ENCODE peak calls at places on chromosomes 5 and 9, in nine cellular contexts. D, C, A, S, Z, F, U, H and K are unnamed samples. For H3K4me1, the result is how much of the 10 kb centered on the place peaks cover.

GRCh38 chr5:171495122-171495700 is 75.8 kb downstream of the FGF18 start:
- DNase-seq in D (no peak), C (no peak), A (no peak), S (no peak), Z (no peak), F (no peak), U (no peak), H (no peak), K (no peak)

GRCh38 chr9:121527371-121527770 is 27.7 kb upstream of the GGTA1 start:
- DNase-seq in D (no peak), C (no peak), A (no peak), S (no peak), Z (no peak), F (no peak), U (no peak), H (peak), K (no peak)

GRCh38 chr5:41871866-41872265 is 1.6 kb upstream of the OXCT1 start:
- DNase-seq in D (no peak), C (no peak), A (no peak), S (no peak), Z (no peak), F (peak), U (no peak), H (no peak), K (no peak)

GRCh38 chr9:133341369-133342082 is 5.5 kb upstream of the SURF6 start:
- DNase-seq in D (peak), C (no peak), A (no peak), S (no peak), Z (no peak), F (no peak), U (peak), H (peak), K (peak)

GRCh38 chr5:82045526-82046267 is 73.9 kb downstream of the ATG10 start:
- DNase-seq in D (no peak), C (no peak), A (no peak), S (no peak), Z (no peak), F (no peak), U (no peak), H (no peak), K (no peak)

GRCh38 chr9:123954921-123955320 is 25.0 kb upstream of the DENND1A start:
- DNase-seq in D (no peak), C (no peak), A (no peak), S (no peak), Z (no peak), F (no peak), U (no peak), H (no peak), K (no peak)

GRCh38 chr5:180381851-180382480 is 28.8 kb upstream of the GFPT2 start:
- DNase-seq in D (no peak), C (no peak), A (no peak), S (no peak), Z (no peak), F (no peak), U (no peak), H (no peak), K (no peak)

GRCh38 chr9:22528485-22528884 is 81.9 kb downstream of the DMRTA1 start:
- DNase-seq in D (no peak), C (no peak), A (no peak), S (peak), Z (no peak), F (no peak), U (no peak), H (no peak), K (no peak)

GRCh38 chr9:71878327-71879274 is 32.4 kb downstream of the ABHD17B start:
- DNase-seq in D (no peak), C (no peak), A (no peak), S (no peak), Z (no peak), F (no peak), U (no peak), H (no peak), K (no peak)

GRCh38 chr9:37508135-37508833 is 22.5 kb downstream of the POLR1E start:
- DNase-seq in D (no peak), C (no peak), A (peak), S (no peak), Z (no peak), F (no peak), U (no peak), H (no peak), K (no peak)

GRCh38 chr5:66498791-66499207 is 97.4 kb upstream of the MAST4 start:
- DNase-seq in D (no peak), C (no peak), A (peak), S (peak), Z (no peak), F (no peak), U (no peak), H (no peak), K (no peak)

GRCh38 chr9:90058364-90058763 is 453.6 kb downstream of the GADD45G start:
- DNase-seq in D (no peak), C (no peak), A (no peak), S (no peak), Z (no peak), F (no peak), U (no peak), H (no peak), K (no peak)

GRCh38 chr5:158119852-158120708 is 261.1 kb upstream of the CLINT1 start:
- DNase-seq in D (no peak), C (peak), A (no peak), S (no peak), Z (no peak), F (no peak), U (no peak), H (no peak), K (no peak)

GRCh38 chr5:60788863-60789513 is 55.1 kb downstream of the ELOVL7 start:
- DNase-seq in D (no peak), C (no peak), A (no peak), S (no peak), Z (no peak), F (no peak), U (no peak), H (no peak), K (no peak)

GRCh38 chr9:74322661-74323314 is 174.3 kb upstream of the RORB start:
- DNase-seq in D (no peak), C (no peak), A (no peak), S (no peak), Z (no peak), F (no peak), U (no peak), H (no peak), K (no peak)

GRCh38 chr5:61805101-61805500 is 473.0 kb downstream of the ZSWIM6 start:
- DNase-seq in D (no peak), C (no peak), A (no peak), S (peak), Z (no peak), F (no peak), U (no peak), H (no peak), K (no peak)

GRCh38 chr5:179123109-179123426 is 62.9 kb downstream of the ZNF354C start:
- DNase-seq in D (no peak), C (no peak), A (no peak), S (no peak), Z (peak), F (peak), U (no peak), H (no peak), K (no peak)

GRCh38 chr9:94861589-94862241 is 135.2 kb downstream of the AOPEP start:
- DNase-seq in D (no peak), C (no peak), A (no peak), S (peak), Z (no peak), F (no peak), U (no peak), H (no peak), K (no peak)

GRCh38 chr5:122154910-122155309 is 25.6 kb downstream of the ZNF474 start:
- DNase-seq in D (no peak), C (no peak), A (no peak), S (no peak), Z (peak), F (no peak), U (peak), H (no peak), K (no peak)

GRCh38 chr9:81906656-81907055 is 21.6 kb upstream of the SPATA31D4 start:
- DNase-seq in D (no peak), C (no peak), A (no peak), S (no peak), Z (no peak), F (no peak), U (no peak), H (no peak), K (no peak)

GRCh38 chr5:173785421-173785820 is 102.7 kb upstream of the CPEB4 start:
- DNase-seq in D (no peak), C (no peak), A (no peak), S (no peak), Z (no peak), F (no peak), U (no peak), H (no peak), K (no peak)

GRCh38 chr5:150036513-150036912 is 36.0 kb downstream of the HMGXB3 start:
- DNase-seq in D (no peak), C (no peak), A (no peak), S (peak), Z (no peak), F (no peak), U (no peak), H (no peak), K (no peak)

GRCh38 chr5:54443264-54443663 is 12.2 kb upstream of the HSPB3 start:
- DNase-seq in D (no peak), C (no peak), A (peak), S (peak), Z (no peak), F (no peak), U (no peak), H (no peak), K (no peak)

GRCh38 chr9:96071245-96072124 is 196.0 kb downstream of the ERCC6L2 start:
- DNase-seq in D (no peak), C (no peak), A (peak), S (peak), Z (no peak), F (no peak), U (no peak), H (no peak), K (no peak)

GRCh38 chr5:154857091-154857533 is 1.3 kb upstream of the CNOT8 start:
- DNase-seq in D (no peak), C (no peak), A (no peak), S (no peak), Z (no peak), F (peak), U (no peak), H (peak), K (peak)
- H3K4me3 ChIP-seq in D (peak), C (peak), A (peak), S (peak), Z (peak), F (peak), U (peak), H (peak), K (peak)

DNA sequence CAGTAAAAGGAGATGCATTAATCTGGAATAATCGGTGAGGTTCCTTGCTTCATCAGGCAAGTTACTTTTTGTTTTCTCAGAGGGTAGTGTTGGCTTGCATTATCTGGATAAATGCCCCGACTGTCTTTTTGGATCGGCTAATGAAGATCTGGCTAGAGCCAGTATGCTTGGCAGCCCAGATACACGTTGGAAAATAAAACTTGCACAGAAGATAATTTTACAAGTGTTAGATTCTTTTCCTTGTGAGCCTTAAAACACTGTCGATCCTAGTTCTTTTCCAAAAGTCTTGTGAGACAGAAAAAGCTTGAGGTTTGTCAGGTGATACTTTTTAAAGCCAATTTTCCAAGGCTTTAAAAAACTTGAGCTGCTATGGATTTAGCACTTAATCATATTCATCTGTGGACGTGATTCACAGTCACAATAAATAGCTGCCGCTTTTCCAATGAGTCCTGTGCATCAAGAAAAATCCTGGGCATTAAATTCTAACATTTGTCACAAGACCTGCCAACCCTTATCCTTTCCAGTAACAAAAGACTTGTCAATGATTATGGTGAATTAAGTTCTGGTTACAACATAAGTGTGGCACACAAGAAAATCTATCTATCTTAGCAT is 68.5 kb downstream of the PRLR start:
- DNase-seq in D (no peak), C (no peak), A (no peak), S (no peak), Z (no peak), F (no peak), U (no peak), H (no peak), K (no peak)
- H3K4me1 ChIP-seq in D (under half), C (under half), A (under half), S (under half), Z (under half), F (under half), U (under half), H (under half), K (under half)

GRCh38 chr5:96562614-96563013 is 99.6 kb upstream of the CAST start:
- DNase-seq in D (no peak), C (no peak), A (no peak), S (no peak), Z (no peak), F (no peak), U (no peak), H (no peak), K (no peak)
- TF ChIP-seq POLR2A in D (no peak), C (no peak), A (no peak), S (no peak), Z (no peak), F (no peak), U (no peak), H (no peak), K (no peak)

GRCh38 chr9:134922066-134922931 is 4.6 kb upstream of the FCN1 start:
- DNase-seq in D (peak), C (peak), A (no peak), S (no peak), Z (peak), F (peak), U (peak), H (no peak), K (no peak)
- H3K4me3 ChIP-seq in D (no peak), C (no peak), A (no peak), S (no peak), Z (no peak), F (no peak), U (no peak), H (no peak), K (no peak)